ENCODE peak calls at places on chromosomes 3 and 15, in five cellular contexts. One of them, this sample, is unnamed.

GRCh38 chr3:182740710-182741109 is 52.6 kb upstream of the ATP11B start:
- DNase-seq in GM23248: no peak
- DNase-seq in left ventricle myocardium inferior: no peak
- DNase-seq in A549: peak
- DNase-seq in hepatocyte: peak
- DNase-seq in this sample: no peak

GRCh38 chr15:48361690-48362089 is 30.5 kb downstream of the DUT start:
- DNase-seq in GM23248: peak
- DNase-seq in left ventricle myocardium inferior: no peak
- DNase-seq in A549: no peak
- DNase-seq in hepatocyte: no peak
- DNase-seq in this sample: no peak

GRCh38 chr15:40775007-40775406 is 5.2 kb downstream of the C15orf62 start:
- DNase-seq in GM23248: no peak
- DNase-seq in left ventricle myocardium inferior: no peak
- DNase-seq in A549: no peak
- DNase-seq in hepatocyte: no peak
- DNase-seq in this sample: no peak

GRCh38 chr3:196563721-196564225 is 4.6 kb downstream of the WDR53 start:
- DNase-seq in GM23248: peak
- DNase-seq in left ventricle myocardium inferior: no peak
- DNase-seq in A549: peak
- DNase-seq in hepatocyte: no peak
- DNase-seq in this sample: peak

GRCh38 chr3:188673509-188674239 is 498.1 kb upstream of the TPRG1 start:
- DNase-seq in GM23248: peak
- DNase-seq in left ventricle myocardium inferior: no peak
- DNase-seq in A549: peak
- DNase-seq in hepatocyte: peak
- DNase-seq in this sample: peak

GRCh38 chr3:52606373-52607085 is 70.1 kb downstream of the UQCC5 start:
- DNase-seq in GM23248: peak
- DNase-seq in left ventricle myocardium inferior: no peak
- DNase-seq in A549: peak
- DNase-seq in hepatocyte: peak
- DNase-seq in this sample: no peak

GRCh38 chr15:47409038-47409437 is 308.3 kb upstream of the SEMA6D start:
- DNase-seq in GM23248: no peak
- DNase-seq in left ventricle myocardium inferior: no peak
- DNase-seq in A549: no peak
- DNase-seq in hepatocyte: no peak
- DNase-seq in this sample: no peak

GRCh38 chr3:150779402-150779858 is 16.5 kb upstream of the SIAH2 start:
- DNase-seq in GM23248: no peak
- DNase-seq in left ventricle myocardium inferior: peak
- DNase-seq in A549: peak
- DNase-seq in hepatocyte: no peak
- DNase-seq in this sample: no peak

GRCh38 chr3:38151667-38152265 is 13.3 kb downstream of the MYD88 start:
- DNase-seq in GM23248: peak
- DNase-seq in left ventricle myocardium inferior: no peak
- DNase-seq in A549: peak
- DNase-seq in hepatocyte: no peak
- DNase-seq in this sample: no peak

GRCh38 chr15:66566963-66567531 is 1.2 kb upstream of the LCTL start:
- DNase-seq in GM23248: peak
- DNase-seq in left ventricle myocardium inferior: peak
- DNase-seq in A549: peak
- DNase-seq in hepatocyte: peak
- DNase-seq in this sample: peak

GRCh38 chr3:103173940-103174339 is 739.1 kb downstream of the ZPLD1 start:
- DNase-seq in GM23248: no peak
- DNase-seq in left ventricle myocardium inferior: no peak
- DNase-seq in A549: no peak
- DNase-seq in hepatocyte: no peak
- DNase-seq in this sample: no peak

GRCh38 chr3:32640939-32641725 is 43.9 kb upstream of the CNOT10 start:
- DNase-seq in GM23248: peak
- DNase-seq in left ventricle myocardium inferior: peak
- DNase-seq in A549: no peak
- DNase-seq in hepatocyte: no peak
- DNase-seq in this sample: no peak

GRCh38 chr3:10234526-10235230 is 13.6 kb upstream of the TATDN2 start:
- DNase-seq in GM23248: no peak
- DNase-seq in left ventricle myocardium inferior: no peak
- DNase-seq in A549: no peak
- DNase-seq in hepatocyte: no peak
- DNase-seq in this sample: peak

GRCh38 chr3:141686477-141687280 is 51.4 kb upstream of the RNF7 start:
- DNase-seq in GM23248: peak
- DNase-seq in left ventricle myocardium inferior: peak
- DNase-seq in A549: peak
- DNase-seq in hepatocyte: no peak
- DNase-seq in this sample: peak

GRCh38 chr3:29255854-29256696 is 24.8 kb upstream of the RBMS3 start:
- DNase-seq in GM23248: peak
- DNase-seq in left ventricle myocardium inferior: no peak
- DNase-seq in A549: no peak
- DNase-seq in hepatocyte: no peak
- DNase-seq in this sample: no peak

GRCh38 chr3:52455283-52456168 is at the start of gene NISCH:
- DNase-seq in GM23248: peak
- DNase-seq in left ventricle myocardium inferior: peak
- DNase-seq in A549: peak
- DNase-seq in hepatocyte: peak
- DNase-seq in this sample: peak

GRCh38 chr15:38005949-38006800 is 71.7 kb downstream of the TMCO5A start:
- DNase-seq in GM23248: peak
- DNase-seq in left ventricle myocardium inferior: no peak
- DNase-seq in A549: no peak
- DNase-seq in hepatocyte: no peak
- DNase-seq in this sample: no peak

GRCh38 chr15:31332681-31333071 is 6.0 kb downstream of the KLF13 start:
- DNase-seq in GM23248: no peak
- DNase-seq in left ventricle myocardium inferior: no peak
- DNase-seq in A549: no peak
- DNase-seq in hepatocyte: no peak
- DNase-seq in this sample: no peak

GRCh38 chr3:128080323-128080898 is 28.2 kb downstream of the SEC61A1 start:
- DNase-seq in GM23248: peak
- DNase-seq in left ventricle myocardium inferior: no peak
- DNase-seq in A549: peak
- DNase-seq in hepatocyte: no peak
- DNase-seq in this sample: no peak

GRCh38 chr3:36648241-36649034 is 115.9 kb downstream of the DCLK3 start:
- DNase-seq in GM23248: peak
- DNase-seq in left ventricle myocardium inferior: no peak
- DNase-seq in A549: peak
- DNase-seq in hepatocyte: no peak
- DNase-seq in this sample: peak

GRCh38 chr3:59935025-59935424 is 885.2 kb upstream of the CFAP20DC start:
- DNase-seq in GM23248: no peak
- DNase-seq in left ventricle myocardium inferior: no peak
- DNase-seq in A549: no peak
- DNase-seq in hepatocyte: no peak
- DNase-seq in this sample: no peak

DNA sequence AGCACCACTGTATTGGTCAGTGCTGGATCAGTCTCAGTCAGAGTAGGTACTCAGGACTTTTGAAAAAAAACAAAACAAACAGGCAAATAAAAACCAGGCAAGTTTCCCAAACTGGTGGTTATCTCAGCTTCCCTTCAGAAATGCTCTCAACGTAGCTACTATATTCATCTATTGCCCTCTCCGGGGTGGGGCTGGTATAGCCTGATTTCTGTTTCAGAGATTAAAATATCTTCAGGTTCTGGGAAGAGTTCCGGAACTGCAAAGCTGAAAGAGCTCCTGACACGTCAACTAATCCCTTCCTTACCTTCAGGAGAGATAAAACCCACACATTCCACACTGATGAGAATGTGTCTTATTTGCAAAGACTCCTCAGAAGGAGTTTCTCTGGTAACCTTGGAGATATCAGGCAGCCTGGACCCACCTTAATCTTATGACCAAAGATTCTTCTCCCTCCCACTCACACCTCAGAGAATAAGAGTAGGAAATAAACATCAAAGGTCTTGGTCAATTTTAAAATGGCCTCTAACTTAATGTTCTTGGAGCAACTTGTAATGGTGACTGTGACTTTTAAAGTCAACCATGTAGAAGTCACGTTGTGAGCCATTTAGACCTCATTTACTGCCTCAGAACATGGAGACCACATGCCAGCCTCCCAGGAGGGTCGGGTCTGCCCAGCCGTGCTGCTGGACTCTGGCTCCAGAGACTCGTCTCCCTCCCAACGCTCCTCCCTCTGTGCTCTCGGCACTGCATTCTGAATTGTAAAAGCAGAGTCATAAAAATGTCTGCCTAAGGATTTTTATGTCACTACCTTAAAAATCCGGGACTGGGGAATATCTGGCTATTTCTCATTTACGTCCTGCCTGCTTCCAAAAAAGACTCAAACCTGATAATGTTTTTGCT is 53.8 kb downstream of the CDCP1 start:
- DNase-seq in GM23248: peak
- DNase-seq in left ventricle myocardium inferior: no peak
- DNase-seq in A549: peak
- DNase-seq in hepatocyte: peak
- DNase-seq in this sample: no peak
- H3K27ac ChIP-seq in GM23248: peak
- H3K27ac ChIP-seq in left ventricle myocardium inferior: no peak
- H3K27ac ChIP-seq in A549: peak
- H3K27ac ChIP-seq in hepatocyte: peak
- H3K27ac ChIP-seq in this sample: no peak

GRCh38 chr3:134362221-134362620 is 12.0 kb downstream of the AMOTL2 start:
- DNase-seq in GM23248: no peak
- DNase-seq in left ventricle myocardium inferior: no peak
- DNase-seq in A549: no peak
- DNase-seq in hepatocyte: no peak
- DNase-seq in this sample: no peak

GRCh38 chr3:134361162-134361831 is 12.9 kb downstream of the AMOTL2 start:
- DNase-seq in GM23248: peak
- DNase-seq in left ventricle myocardium inferior: no peak
- DNase-seq in A549: no peak
- DNase-seq in hepatocyte: no peak
- DNase-seq in this sample: no peak

GRCh38 chr3:134359121-134360010 is 14.9 kb downstream of the AMOTL2 start:
- DNase-seq in GM23248: peak
- DNase-seq in left ventricle myocardium inferior: peak
- DNase-seq in A549: no peak
- DNase-seq in hepatocyte: no peak
- DNase-seq in this sample: no peak

GRCh38 chr3:134357914-134358811 is 16.1 kb downstream of the AMOTL2 start:
- DNase-seq in GM23248: peak
- DNase-seq in left ventricle myocardium inferior: no peak
- DNase-seq in A549: peak
- DNase-seq in hepatocyte: peak
- DNase-seq in this sample: peak

DNA sequence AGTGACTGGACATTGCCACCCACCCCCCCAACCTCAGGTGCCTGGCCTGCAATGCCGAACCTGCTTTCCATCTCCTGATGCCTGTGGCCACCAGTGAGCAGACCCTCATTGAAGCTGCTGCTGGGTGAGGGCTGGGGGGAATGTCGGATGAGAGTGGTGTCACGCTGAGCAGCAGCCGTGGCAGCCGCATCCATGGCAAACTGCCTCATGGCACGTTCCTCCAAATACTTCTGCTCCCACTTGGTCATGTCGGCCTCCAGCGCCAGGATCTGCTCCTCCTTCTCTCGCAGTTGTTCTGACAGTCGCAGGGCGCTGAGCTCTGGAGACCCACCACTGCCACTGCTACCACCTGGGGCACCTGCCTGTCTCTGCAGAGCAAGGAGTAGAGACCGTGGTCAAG is 14.2 kb downstream of the AMOTL2 start:
- DNase-seq in GM23248: peak
- DNase-seq in left ventricle myocardium inferior: no peak
- DNase-seq in A549: no peak
- DNase-seq in hepatocyte: no peak
- DNase-seq in this sample: no peak
- H3K27ac ChIP-seq in GM23248: peak
- H3K27ac ChIP-seq in left ventricle myocardium inferior: peak
- H3K27ac ChIP-seq in A549: peak
- H3K27ac ChIP-seq in hepatocyte: no peak
- H3K27ac ChIP-seq in this sample: peak

GRCh38 chr15:74775132-74775562 is 6.7 kb upstream of the CSK start:
- DNase-seq in GM23248: no peak
- DNase-seq in left ventricle myocardium inferior: no peak
- DNase-seq in A549: no peak
- DNase-seq in hepatocyte: no peak
- DNase-seq in this sample: no peak

GRCh38 chr15:74776851-74777768 is 4.8 kb upstream of the CSK start:
- DNase-seq in GM23248: peak
- DNase-seq in left ventricle myocardium inferior: no peak
- DNase-seq in A549: no peak
- DNase-seq in hepatocyte: no peak
- DNase-seq in this sample: peak

GRCh38 chr15:74773329-74773728 is 8.6 kb upstream of the CSK start:
- DNase-seq in GM23248: no peak
- DNase-seq in left ventricle myocardium inferior: no peak
- DNase-seq in A549: no peak
- DNase-seq in hepatocyte: no peak
- DNase-seq in this sample: no peak

GRCh38 chr15:74775894-74776293 is 6.0 kb upstream of the CSK start:
- DNase-seq in GM23248: no peak
- DNase-seq in left ventricle myocardium inferior: no peak
- DNase-seq in A549: no peak
- DNase-seq in hepatocyte: no peak
- DNase-seq in this sample: no peak

DNA sequence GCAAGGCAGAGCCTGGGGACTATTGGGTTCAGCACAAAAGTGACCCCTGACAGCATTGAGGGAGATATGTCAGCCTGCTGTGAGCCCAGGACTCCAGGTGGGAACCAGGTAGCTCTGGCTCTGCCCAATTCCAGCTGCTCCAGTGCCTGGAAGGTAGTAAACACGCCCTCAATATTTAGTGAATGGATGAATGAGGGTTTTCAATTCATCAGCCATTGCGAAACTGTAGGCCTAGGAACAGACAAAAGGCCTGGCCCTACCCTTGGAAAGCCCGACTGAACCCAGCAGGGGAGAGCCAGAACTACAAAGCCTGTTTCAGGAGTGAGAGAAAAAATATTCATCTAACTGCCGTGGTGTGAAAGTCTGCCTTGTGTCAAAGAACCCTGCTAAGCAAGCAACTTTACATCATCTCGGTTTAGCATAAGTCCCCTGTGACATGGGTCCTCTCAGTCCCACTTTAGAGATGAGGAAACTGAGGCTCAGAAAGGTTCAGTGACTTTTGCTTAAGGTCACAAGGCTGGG is 8.1 kb upstream of the CSK start:
- DNase-seq in GM23248: peak
- DNase-seq in left ventricle myocardium inferior: no peak
- DNase-seq in A549: no peak
- DNase-seq in hepatocyte: no peak
- DNase-seq in this sample: peak
- H3K27ac ChIP-seq in GM23248: no peak
- H3K27ac ChIP-seq in left ventricle myocardium inferior: no peak
- H3K27ac ChIP-seq in A549: no peak
- H3K27ac ChIP-seq in hepatocyte: no peak
- H3K27ac ChIP-seq in this sample: peak

GRCh38 chr3:166283856-166284255 is 446.6 kb upstream of the BCHE start:
- DNase-seq in GM23248: peak
- DNase-seq in left ventricle myocardium inferior: no peak
- DNase-seq in A549: peak
- DNase-seq in hepatocyte: no peak
- DNase-seq in this sample: no peak
- H3K27ac ChIP-seq in GM23248: no peak
- H3K27ac ChIP-seq in left ventricle myocardium inferior: no peak
- H3K27ac ChIP-seq in A549: no peak
- H3K27ac ChIP-seq in hepatocyte: no peak
- H3K27ac ChIP-seq in this sample: no peak